ENCODE peak calls at places on chromosomes 13 and 19, in five cellular contexts. L is HEK293T, S is H1, Y is GM12878, I is HepG2. Q is an unnamed sample.

GRCh38 chr19:28929026-28929425 is 283.9 kb downstream of the UQCRFS1 start:
- DNase-seq in L (no peak), Y (no peak), S (no peak), I (no peak), Q (no peak)

GRCh38 chr19:4083677-4084546 is 17.2 kb upstream of the ZBTB7A start:
- DNase-seq in I (no peak), Y (no peak), S (no peak), L (no peak), Q (no peak)

GRCh38 chr13:61350351-61350750 is 65.3 kb downstream of the PCDH20 start:
- DNase-seq in Y (no peak), S (no peak), L (no peak), I (no peak), Q (no peak)

GRCh38 chr13:33352520-33352919 is 67.0 kb upstream of the STARD13 start:
- DNase-seq in Y (no peak), I (no peak), L (no peak), S (no peak), Q (no peak)

GRCh38 chr19:48556163-48556562 is 4.2 kb downstream of the SULT2B1 start:
- DNase-seq in Y (no peak), S (no peak), I (peak), L (no peak), Q (no peak)

GRCh38 chr19:4227771-4228170 is 1.6 kb upstream of the EBI3 start:
- DNase-seq in S (no peak), Y (no peak), I (no peak), L (no peak), Q (no peak)

GRCh38 chr13:110232146-110232545 is 74.8 kb downstream of the COL4A1 start:
- DNase-seq in Y (no peak), S (no peak), I (no peak), L (no peak), Q (no peak)

GRCh38 chr19:42198676-42199439 is 18.6 kb downstream of the DEDD2 start:
- DNase-seq in Y (peak), S (no peak), I (no peak), L (no peak), Q (no peak)

GRCh38 chr13:107865643-107866006 is 349.7 kb downstream of the LIG4 start:
- DNase-seq in S (no peak), L (no peak), Y (no peak), I (no peak), Q (no peak)

GRCh38 chr13:46864941-46865340 is 31.9 kb downstream of the HTR2A start:
- DNase-seq in S (no peak), L (no peak), Y (no peak), I (no peak), Q (no peak)

GRCh38 chr19:48858984-48859710 is 9.3 kb downstream of the PLEKHA4 start:
- DNase-seq in L (peak), Y (no peak), I (no peak), S (no peak), Q (no peak)

GRCh38 chr19:41409288-41409687 is 11.7 kb downstream of the BCKDHA start:
- DNase-seq in I (peak), S (no peak), Y (no peak), L (no peak), Q (no peak)

GRCh38 chr13:103516009-103516795 is 450.0 kb upstream of the SLC10A2 start:
- DNase-seq in S (no peak), L (no peak), Y (no peak), I (no peak), Q (peak)

GRCh38 chr19:56155124-56155687 is 14.1 kb downstream of the ZNF444 start:
- DNase-seq in S (no peak), Y (no peak), L (peak), I (no peak), Q (no peak)

GRCh38 chr13:102402292-102402691 is 444 bp upstream of the FGF14 start:
- DNase-seq in S (peak), Y (no peak), I (no peak), L (no peak), Q (peak)

GRCh38 chr13:113460064-113460555 is 6.8 kb upstream of the ADPRHL1 start:
- DNase-seq in I (no peak), Y (no peak), L (no peak), S (no peak), Q (no peak)

GRCh38 chr13:113460599-113460998 is 7.3 kb upstream of the ADPRHL1 start:
- DNase-seq in L (no peak), S (no peak), Y (no peak), I (no peak), Q (no peak)

GRCh38 chr13:113456116-113456702 is 2.9 kb upstream of the ADPRHL1 start:
- DNase-seq in Y (no peak), I (no peak), S (no peak), L (no peak), Q (no peak)

GRCh38 chr13:113457510-113457909 is 4.2 kb upstream of the ADPRHL1 start:
- DNase-seq in Y (no peak), L (no peak), I (no peak), S (no peak), Q (no peak)

GRCh38 chr13:113458218-113459065 is 5.2 kb upstream of the ADPRHL1 start:
- DNase-seq in I (peak), L (peak), Y (no peak), S (no peak), Q (peak)
- TF ChIP-seq SUZ12 in I (no peak), L (no peak), Y (no peak), S (no peak), Q (no peak)

DNA sequence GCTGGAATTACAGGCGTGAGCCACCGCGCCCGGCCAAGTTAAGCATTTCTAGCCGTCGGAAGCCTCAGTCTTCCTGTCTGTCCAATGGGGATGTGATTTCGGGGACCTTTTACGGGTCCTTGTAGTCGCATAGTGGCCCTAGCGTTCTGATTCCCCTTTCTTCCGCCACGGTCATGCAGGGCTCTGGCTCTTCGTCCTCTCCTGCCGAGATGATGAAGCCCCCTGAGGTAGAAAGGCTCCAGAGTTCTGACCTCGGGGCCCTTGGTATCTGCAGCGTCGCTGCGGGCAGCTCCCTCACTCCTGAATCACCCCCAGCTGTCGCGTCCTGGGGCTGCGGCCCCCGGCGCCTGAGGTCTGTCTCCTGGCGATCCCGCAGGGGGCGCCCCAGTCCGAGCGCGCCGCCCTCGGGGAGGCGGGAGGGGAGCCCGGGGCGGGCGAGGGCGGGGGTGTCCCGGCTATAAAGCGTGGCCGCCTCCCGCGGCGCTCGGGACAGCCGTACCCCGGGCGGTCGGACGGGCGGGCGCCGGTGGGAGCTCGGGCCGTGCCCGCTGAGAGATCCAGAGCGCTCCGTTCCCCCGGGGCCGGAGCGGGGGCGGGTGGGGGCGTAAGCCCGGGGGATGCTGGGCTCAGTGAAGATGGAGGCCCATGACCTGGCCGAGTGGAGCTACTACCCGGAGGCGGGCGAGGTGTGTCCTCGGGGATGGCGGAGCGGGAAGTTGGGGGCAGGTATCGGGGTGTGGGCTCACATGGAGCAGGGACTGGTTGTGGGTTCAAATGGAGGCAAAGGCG is at the start of gene FOXA3:
- DNase-seq in Y (no peak), L (peak), I (peak), S (peak), Q (no peak)
- TF ChIP-seq SUZ12 in Y (no peak), L (no peak), I (no peak), S (no peak), Q (no peak)

DNA sequence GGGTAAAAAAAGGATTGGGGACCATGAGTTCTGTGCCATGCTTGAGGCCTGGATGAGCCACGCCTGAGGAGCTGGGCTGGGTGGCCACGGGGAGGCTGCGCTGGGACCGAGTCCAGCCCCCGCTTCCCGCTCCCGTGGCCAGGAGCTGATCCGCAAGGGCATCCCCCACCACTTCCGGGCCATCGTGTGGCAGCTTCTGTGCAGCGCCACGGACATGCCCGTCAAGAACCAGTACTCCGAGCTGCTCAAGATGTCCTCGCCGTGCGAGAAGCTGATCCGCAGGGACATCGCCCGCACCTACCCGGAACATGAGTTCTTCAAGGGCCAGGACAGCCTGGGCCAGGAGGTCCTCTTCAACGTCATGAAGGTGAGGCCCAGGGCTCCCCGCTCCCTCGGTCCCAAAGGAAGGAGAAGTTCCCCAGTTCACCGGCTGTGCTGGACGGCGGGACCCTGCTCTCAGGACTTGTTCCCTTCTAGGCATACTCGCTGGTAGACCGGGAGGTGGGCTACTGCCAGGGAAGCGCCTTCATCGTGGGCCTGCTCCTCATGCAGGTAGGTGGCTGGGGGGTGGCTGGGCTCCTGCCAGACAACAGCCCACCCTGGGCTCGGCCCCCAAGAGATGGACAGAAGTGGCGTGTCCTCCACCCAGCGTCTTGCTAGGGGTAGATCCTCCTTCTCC is 18.9 kb downstream of the EVI5L start:
- DNase-seq in I (no peak), Y (no peak), L (no peak), S (no peak), Q (no peak)
- TF ChIP-seq SUZ12 in I (no peak), Y (no peak), L (no peak), S (no peak), Q (no peak)

GRCh38 chr19:54729416-54730188 is 5.4 kb downstream of the KIR3DL3 start:
- DNase-seq in L (no peak), Y (no peak), I (no peak), S (no peak), Q (no peak)
- TF ChIP-seq SUZ12 in L (no peak), Y (no peak), I (no peak), S (no peak), Q (no peak)

DNA sequence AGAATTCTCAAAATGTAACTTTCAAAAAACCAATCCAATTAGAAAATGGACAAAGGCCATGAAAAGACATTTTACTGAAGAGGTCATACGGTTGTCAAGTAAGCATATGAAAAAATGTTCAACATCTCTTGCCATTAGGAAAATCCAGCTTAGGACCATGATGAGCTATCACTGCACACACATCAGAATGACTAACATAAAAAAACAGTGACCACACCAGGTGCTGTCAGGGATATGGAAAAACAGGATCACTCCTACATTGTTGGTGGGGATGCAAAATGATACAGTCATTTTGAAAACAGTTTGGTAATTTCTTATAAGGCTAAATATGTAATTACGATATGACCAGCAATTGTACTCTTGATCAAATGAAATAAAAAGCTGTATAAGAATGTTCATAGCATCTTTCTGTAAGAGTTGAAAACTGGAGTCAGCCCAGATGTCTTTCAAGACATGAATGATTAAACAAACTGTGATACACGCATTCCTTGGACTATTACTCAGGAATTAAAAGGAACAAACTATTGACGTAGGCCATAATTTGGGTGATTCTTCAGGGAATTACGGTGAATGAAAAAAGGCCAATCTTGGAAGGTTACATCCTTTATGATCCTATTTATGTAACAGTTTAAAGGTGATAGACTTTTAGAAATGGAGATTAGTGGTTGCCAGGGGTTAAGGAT is 26.9 kb upstream of the RCBTB2 start:
- DNase-seq in L (no peak), Y (no peak), S (no peak), I (no peak), Q (no peak)
- TF ChIP-seq SUZ12 in L (no peak), Y (no peak), S (no peak), I (no peak), Q (no peak)

GRCh38 chr13:21895769-21896168 is 224.9 kb downstream of the FGF9 start:
- DNase-seq in L (no peak), S (no peak), I (no peak), Y (no peak), Q (no peak)

GRCh38 chr13:21897140-21897539 is 226.3 kb downstream of the FGF9 start:
- DNase-seq in L (no peak), I (no peak), S (no peak), Y (no peak), Q (no peak)

GRCh38 chr13:21898461-21898860 is 227.6 kb downstream of the FGF9 start:
- DNase-seq in Y (no peak), L (no peak), S (no peak), I (no peak), Q (no peak)

GRCh38 chr13:21894703-21895699 is 224.1 kb downstream of the FGF9 start:
- DNase-seq in I (no peak), S (no peak), Y (no peak), L (no peak), Q (no peak)

DNA sequence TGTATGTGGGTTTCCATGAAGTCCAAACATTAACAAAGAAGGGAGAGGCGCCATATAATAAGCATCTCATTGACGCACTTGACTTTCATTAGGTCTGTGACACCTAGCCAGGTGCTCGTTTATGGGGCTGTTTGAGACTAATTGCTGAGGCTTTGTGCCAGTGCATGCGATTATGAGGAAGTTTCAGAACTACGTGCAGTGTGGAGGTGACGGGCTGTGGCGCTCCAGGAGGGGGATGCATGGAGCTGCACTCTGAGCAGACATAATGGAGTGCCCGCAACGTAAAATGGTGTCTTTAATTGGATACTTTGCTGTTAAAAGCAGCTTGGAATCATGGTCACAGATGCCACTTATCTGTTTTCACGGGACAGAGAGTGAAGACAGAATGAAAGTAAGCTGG is 223.2 kb downstream of the FGF9 start:
- DNase-seq in S (no peak), Y (no peak), L (no peak), I (no peak), Q (no peak)
- TF ChIP-seq SUZ12 in S (no peak), Y (no peak), L (no peak), I (no peak), Q (no peak)

Q was measured in NT2/D1.